ENCODE peak calls at places on chromosomes 2 and 18, in four cellular contexts. Z, K, F and Q are unnamed samples.

GRCh38 chr2:230717595-230717994 is 5.0 kb downstream of the CAB39 start:
- DNase-seq in Z (no peak), F (no peak), K (no peak), Q (no peak)

GRCh38 chr2:49259926-49260325 is 105.6 kb upstream of the FSHR start:
- DNase-seq in K (no peak), Z (no peak), F (no peak), Q (no peak)

GRCh38 chr2:17851731-17852585 is 26.5 kb upstream of the KCNS3 start:
- DNase-seq in Z (peak), F (peak), K (no peak), Q (peak)

GRCh38 chr2:211077216-211077764 is 520.9 kb downstream of the CPS1 start:
- DNase-seq in F (no peak), K (no peak), Z (no peak), Q (no peak)

GRCh38 chr2:86035883-86036789 is 69.5 kb downstream of the POLR1A start:
- DNase-seq in Z (no peak), K (peak), F (peak), Q (peak)

GRCh38 chr2:107062599-107063196 is 176.7 kb upstream of the ST6GAL2 start:
- DNase-seq in F (no peak), Z (no peak), K (no peak), Q (no peak)

GRCh38 chr2:68295523-68295922 is 24.2 kb downstream of the CNRIP1 start:
- DNase-seq in Z (no peak), F (no peak), K (no peak), Q (no peak)

GRCh38 chr2:128379021-128380005 is 60.6 kb upstream of the HS6ST1 start:
- DNase-seq in K (peak), F (peak), Z (no peak), Q (no peak)

GRCh38 chr18:36440614-36441013 is 143.1 kb downstream of the FHOD3 start:
- DNase-seq in F (no peak), Z (no peak), K (no peak), Q (no peak)

DNA sequence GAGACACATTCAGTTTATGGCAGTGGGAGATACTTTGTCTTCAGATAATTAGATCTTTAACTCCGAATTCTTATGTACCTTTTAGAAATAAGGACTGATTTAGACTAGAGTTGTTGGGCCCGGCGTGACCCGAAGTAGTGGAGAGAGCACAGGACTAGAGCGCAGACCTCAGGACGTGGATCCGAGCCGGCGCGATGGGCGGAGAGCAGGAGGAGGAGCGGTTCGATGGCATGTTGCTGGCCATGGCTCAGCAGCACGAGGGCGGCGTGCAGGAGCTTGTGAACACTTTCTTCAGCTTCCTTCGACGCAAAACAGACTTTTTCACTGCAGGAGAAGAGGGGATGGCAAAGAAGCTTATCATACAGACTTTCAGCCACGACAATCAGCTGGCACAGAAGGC is 54.5 kb downstream of the FMNL2 start:
- DNase-seq in F (no peak), K (no peak), Z (no peak), Q (no peak)
- H3K27ac ChIP-seq in F (no peak), K (no peak), Z (no peak), Q (no peak)

GRCh38 chr2:39484620-39485495 is 47.8 kb upstream of the MAP4K3 start:
- DNase-seq in K (no peak), Z (no peak), F (no peak), Q (no peak)
- H3K27ac ChIP-seq in K (no peak), Z (no peak), F (no peak), Q (no peak)

GRCh38 chr18:33404244-33404873 is 36.2 kb downstream of the CCDC178 start:
- DNase-seq in F (no peak), K (no peak), Z (no peak), Q (no peak)
- H3K27ac ChIP-seq in F (no peak), K (no peak), Z (no peak), Q (no peak)

DNA sequence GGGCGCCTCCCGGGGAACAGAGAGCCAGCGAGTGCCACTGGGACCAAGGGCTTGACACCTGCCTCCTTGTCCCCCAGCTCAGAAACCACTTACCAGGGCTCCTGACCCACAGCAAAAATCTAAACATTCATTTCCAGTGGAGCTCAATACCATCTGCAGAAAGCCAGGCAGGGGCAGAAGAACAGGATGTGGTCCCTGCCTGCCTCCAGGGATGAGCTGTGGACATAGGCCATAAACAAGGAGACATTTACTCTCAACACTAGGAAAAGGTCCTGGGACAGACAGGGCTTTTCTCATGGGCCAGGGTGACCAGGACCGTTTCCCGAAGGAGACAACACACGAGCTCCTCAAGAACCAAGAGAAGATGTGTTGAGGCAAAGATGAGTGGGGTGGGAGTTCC is 203.0 kb downstream of the CTIF start:
- DNase-seq in F (no peak), K (no peak), Z (no peak), Q (no peak)
- H3K27ac ChIP-seq in F (no peak), K (no peak), Z (no peak), Q (no peak)

GRCh38 chr2:144460981-144461766 is 58.7 kb downstream of the ZEB2 start:
- DNase-seq in F (no peak), Z (no peak), K (no peak), Q (no peak)
- H3K27ac ChIP-seq in F (no peak), Z (no peak), K (no peak), Q (no peak)

GRCh38 chr18:12838178-12838634 is 45.8 kb downstream of the PTPN2 start:
- DNase-seq in Z (no peak), F (peak), K (peak), Q (peak)

GRCh38 chr18:12840382-12840781 is 43.7 kb downstream of the PTPN2 start:
- DNase-seq in K (no peak), Z (no peak), F (no peak), Q (no peak)

GRCh38 chr18:12837747-12838146 is 46.3 kb downstream of the PTPN2 start:
- DNase-seq in F (no peak), K (no peak), Z (no peak), Q (no peak)

GRCh38 chr18:12839526-12840196 is 44.4 kb downstream of the PTPN2 start:
- DNase-seq in Z (no peak), K (no peak), F (no peak), Q (no peak)

DNA sequence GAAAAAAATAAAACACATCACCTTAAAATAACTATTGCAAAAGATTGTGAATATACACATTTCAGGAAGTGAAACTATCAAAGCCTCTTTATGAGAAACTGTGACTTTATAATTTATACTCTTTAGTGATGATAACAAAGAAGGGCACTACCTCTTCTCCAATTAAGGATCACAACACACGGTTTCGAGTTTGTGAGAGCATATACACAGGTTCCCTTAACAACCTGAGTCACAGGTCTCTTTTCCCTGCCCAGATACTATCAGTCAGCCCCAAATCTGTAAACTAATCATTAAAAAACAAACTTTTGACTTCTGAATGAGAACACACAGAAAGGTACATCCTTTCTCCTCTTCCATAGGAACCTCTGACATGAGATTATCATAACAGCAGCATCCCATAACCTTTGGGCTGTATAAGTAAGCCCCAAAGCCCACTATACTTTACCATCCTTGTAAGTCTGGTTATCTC is 44.9 kb downstream of the PTPN2 start:
- DNase-seq in Z (no peak), F (no peak), K (no peak), Q (peak)
- H3K27ac ChIP-seq in Z (no peak), F (no peak), K (peak), Q (peak)